ENCODE peak calls at places on chromosomes 6 and 20, in nine cellular contexts. P is cardiac fibroblast, C is sigmoid colon, Q is astrocyte, S is AG04450, H is psoas muscle, E is H9, R is neural crest cell, T is AG10803. K is an unnamed sample.

GRCh38 chr6:99297415-99297814 is 52.1 kb downstream of the FAXC start:
- DNase-seq in P (no peak), C (no peak), Q (no peak), S (no peak), H (no peak), E (peak; percentile 34), R (no peak), T (no peak), K (no peak)

GRCh38 chr6:130377371-130377770 is 11.6 kb downstream of the TMEM200A start:
- DNase-seq in P (no peak), C (no peak), Q (no peak), S (no peak), H (no peak), E (no peak), R (no peak), T (no peak), K (no peak)

GRCh38 chr6:137416376-137417109 is 77.7 kb downstream of the OLIG3 start:
- DNase-seq in P (peak; percentile 93), C (no peak), Q (peak; percentile 31), S (no peak), H (no peak), E (no peak), R (no peak), T (peak; percentile 16), K (no peak)

GRCh38 chr6:23036401-23036983 is 467.1 kb downstream of the HDGFL1 start:
- DNase-seq in P (peak; percentile 5), C (no peak), Q (peak; percentile 12), S (no peak), H (no peak), E (no peak), R (no peak), T (no peak), K (no peak)

GRCh38 chr6:48068326-48069191 is 42.4 kb downstream of the PTCHD4 start:
- DNase-seq in P (no peak), C (no peak), Q (no peak), S (no peak), H (peak; percentile 7), E (peak; percentile 46), R (peak; percentile 17), T (no peak), K (peak; percentile 30)

GRCh38 chr20:51175156-51175555 is 152.2 kb upstream of the KCNG1 start:
- DNase-seq in P (no peak), C (no peak), Q (no peak), S (no peak), H (no peak), E (no peak), R (no peak), T (no peak), K (no peak)

GRCh38 chr20:20018366-20018765 is 1.2 kb downstream of the NAA20 start:
- DNase-seq in P (no peak), C (no peak), Q (no peak), S (no peak), H (no peak), E (no peak), R (no peak), T (no peak), K (no peak)

GRCh38 chr6:139376054-139376355 is 1.6 kb upstream of the CITED2 start:
- DNase-seq in P (no peak), C (peak; percentile 69), Q (peak; percentile 56), S (no peak), H (peak; percentile 24), E (no peak), R (no peak), T (peak; percentile 79), K (no peak)

GRCh38 chr6:148431413-148431812 is 88.8 kb downstream of the SASH1 start:
- DNase-seq in P (no peak), C (no peak), Q (no peak), S (no peak), H (no peak), E (no peak), R (no peak), T (no peak), K (no peak)

GRCh38 chr6:44386929-44387345 is 569 bp upstream of the CDC5L start:
- DNase-seq in P (peak; percentile 76), C (no peak), Q (peak; percentile 52), S (peak; percentile 3), H (no peak), E (no peak), R (no peak), T (peak; percentile 69), K (no peak)

GRCh38 chr6:166728884-166729530 is 102.0 kb upstream of the RPS6KA2 start:
- DNase-seq in P (no peak), C (no peak), Q (no peak), S (no peak), H (no peak), E (no peak), R (no peak), T (no peak), K (no peak)

GRCh38 chr6:72111611-72112010 is 225.3 kb downstream of the RIMS1 start:
- DNase-seq in P (no peak), C (no peak), Q (no peak), S (no peak), H (no peak), E (no peak), R (no peak), T (no peak), K (no peak)

GRCh38 chr20:1295276-1295930 is 29.3 kb downstream of the SNPH start:
- DNase-seq in P (no peak), C (peak; percentile 46), Q (no peak), S (no peak), H (no peak), E (no peak), R (no peak), T (no peak), K (no peak)

GRCh38 chr6:2697291-2697690 is 53.4 kb downstream of the MYLK4 start:
- DNase-seq in P (no peak), C (no peak), Q (no peak), S (no peak), H (no peak), E (no peak), R (no peak), T (no peak), K (no peak)
- TF ChIP-seq CTCF in P (no peak), C (no peak), Q (no peak), S (no peak), H (no peak), E (peak; percentile 42), R (no peak), T (no peak), K (no peak)

DNA sequence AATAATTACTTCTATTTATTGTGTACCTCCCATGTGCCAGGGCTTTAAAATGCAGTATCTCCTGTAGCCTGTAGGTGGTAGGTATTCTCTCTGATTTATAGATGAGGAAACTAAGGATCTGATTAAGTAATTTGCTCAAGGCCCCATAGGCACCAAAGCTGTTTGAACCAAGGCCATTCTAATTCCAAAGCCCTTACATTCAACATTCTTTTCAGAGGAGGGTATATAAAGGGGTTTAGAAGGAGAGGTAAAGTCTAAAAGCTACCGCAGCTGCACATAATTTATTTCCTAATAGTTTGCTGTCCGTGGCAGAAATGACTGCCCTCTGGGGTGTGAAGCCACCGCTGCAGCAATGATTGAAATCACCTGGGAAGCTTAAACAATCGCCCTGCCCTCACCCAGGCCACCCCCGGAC is 95.0 kb upstream of the FAM8A1 start:
- DNase-seq in P (peak; percentile 14), C (no peak), Q (no peak), S (no peak), H (no peak), E (no peak), R (no peak), T (peak; percentile 39), K (no peak)
- TF ChIP-seq CTCF in P (peak; percentile 25), C (peak; percentile 32), Q (peak; percentile 38), S (peak; percentile 45), H (peak; percentile 17), E (peak; percentile 63), R (peak; percentile 56), T (peak; percentile 48), K (peak; percentile 55)

DNA sequence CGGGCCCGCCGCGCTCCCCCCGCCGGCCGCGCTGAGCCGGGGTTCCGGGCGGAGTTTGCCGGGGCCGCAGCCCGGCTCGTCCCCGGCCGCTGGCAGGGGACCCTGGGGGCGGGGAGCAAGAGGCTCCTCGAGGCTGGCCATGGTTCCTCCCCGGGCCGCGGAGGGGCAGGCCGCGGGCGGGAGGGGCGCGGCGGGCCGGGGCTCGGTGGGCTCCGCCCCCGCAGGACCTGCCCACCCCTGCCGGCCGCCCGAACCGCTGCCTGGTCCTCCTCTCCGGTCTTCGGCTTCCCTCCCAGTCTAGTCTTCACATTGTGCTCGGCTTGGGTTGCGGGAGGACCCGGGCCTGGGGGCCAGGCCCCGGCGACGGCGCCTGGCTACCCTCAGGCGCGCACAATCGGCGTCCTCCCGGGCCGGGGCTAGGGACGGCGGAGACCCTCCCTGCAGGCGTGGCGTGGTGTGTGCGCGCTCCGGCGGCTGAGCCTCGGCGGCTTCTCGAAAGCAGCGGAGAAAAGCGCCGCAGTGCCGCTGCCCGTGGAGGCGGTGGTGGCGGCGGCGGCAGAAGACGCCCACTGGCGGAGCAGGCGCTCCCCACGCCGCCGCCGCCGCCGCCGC is at the start of gene PDE10A:
- DNase-seq in P (peak; percentile 73), C (peak; percentile 80), Q (no peak), S (no peak), H (peak; percentile 61), E (peak; percentile 65), R (peak; percentile 66), T (peak; percentile 4), K (peak; percentile 61)
- TF ChIP-seq CTCF in P (no peak), C (no peak), Q (no peak), S (no peak), H (no peak), E (no peak), R (no peak), T (no peak), K (no peak)

DNA sequence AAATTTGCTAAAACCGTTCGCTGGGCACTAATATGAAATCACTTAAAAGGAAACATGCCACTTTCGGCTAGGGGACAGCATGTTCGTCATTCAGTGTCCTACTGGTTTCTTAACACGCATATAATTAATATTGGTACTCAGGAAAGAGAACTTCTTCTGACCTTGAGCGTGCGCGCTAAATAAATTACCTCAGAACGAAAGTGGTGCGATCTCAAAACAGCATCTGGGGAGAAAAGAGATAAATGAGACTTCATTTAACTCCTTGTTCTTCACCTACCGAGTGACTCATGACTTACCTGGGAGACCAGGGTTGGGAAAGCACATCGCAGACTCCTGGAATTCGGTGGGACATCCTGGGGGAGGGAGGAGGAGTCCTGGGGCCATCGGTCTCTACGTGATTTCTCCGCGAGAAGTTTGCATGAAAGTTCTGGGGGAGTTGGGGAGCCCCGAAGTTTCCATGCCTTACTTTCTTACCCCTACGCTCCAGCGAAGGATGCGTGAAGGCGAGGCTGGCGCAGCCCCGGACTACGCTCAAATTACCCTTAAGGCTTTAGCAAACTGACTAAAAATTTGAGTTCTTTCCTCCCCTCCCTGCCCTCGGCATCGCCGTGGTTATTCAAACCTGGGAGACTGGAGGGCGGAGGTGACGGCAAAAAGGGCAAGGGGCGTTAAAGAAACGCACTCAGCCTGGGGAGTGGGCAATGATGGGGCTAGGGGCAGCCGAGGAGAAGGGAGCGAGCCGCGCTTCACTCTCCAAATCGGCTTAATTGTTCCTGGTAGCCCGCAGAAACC is 1.1 kb upstream of the BEND6 start:
- DNase-seq in P (peak; percentile 32), C (no peak), Q (no peak), S (no peak), H (no peak), E (peak; percentile 35), R (no peak), T (no peak), K (peak; percentile 9)
- TF ChIP-seq CTCF in P (no peak), C (no peak), Q (no peak), S (no peak), H (no peak), E (no peak), R (no peak), T (no peak), K (no peak)